ENCODE peak calls at places on chromosomes 12 and 14, in six cellular contexts. O is IMR-90, I is stomach, J is prostate gland, X is transverse colon, K is GM12878. N is an unnamed sample.

GRCh38 chr12:25558566-25558965 is 5.5 kb upstream of the LMNTD1 start:
- DNase-seq in X (no peak), K (no peak), I (no peak), J (no peak), O (peak; percentile 51), N (no peak)

GRCh38 chr12:39144613-39145061 is 239.2 kb upstream of the CPNE8 start:
- DNase-seq in O (no peak), X (no peak), I (no peak), J (no peak), K (no peak), N (no peak)

GRCh38 chr14:75277000-75277795 is 1.4 kb upstream of the FOS start:
- DNase-seq in J (peak; percentile 90), O (peak; percentile 89), K (no peak), X (peak; percentile 92), I (peak; percentile 90), N (no peak)

GRCh38 chr14:51547260-51547659 is 104.5 kb upstream of the FRMD6 start:
- DNase-seq in J (peak; percentile 36), K (no peak), I (no peak), X (peak; percentile 22), O (peak; percentile 100), N (peak; percentile 6)

GRCh38 chr12:109134186-109134917 is 18.0 kb downstream of the ACACB start:
- DNase-seq in O (no peak), I (peak; percentile 31), X (no peak), J (no peak), K (no peak), N (peak; percentile 59)

GRCh38 chr12:132547207-132547740 is 57.3 kb downstream of the FBRSL1 start:
- DNase-seq in I (no peak), K (no peak), J (no peak), X (no peak), O (no peak), N (no peak)

GRCh38 chr12:91009319-91009950 is 4.7 kb upstream of the EPYC start:
- DNase-seq in O (peak; percentile 41), X (no peak), I (no peak), K (peak; percentile 55), J (no peak), N (no peak)

GRCh38 chr12:85509857-85510256 is 229.8 kb downstream of the ALX1 start:
- DNase-seq in I (no peak), K (peak; percentile 30), O (no peak), J (no peak), X (no peak), N (no peak)

GRCh38 chr12:122227341-122227740 is 1.5 kb upstream of the DIABLO start:
- DNase-seq in X (no peak), I (no peak), O (no peak), K (no peak), J (no peak), N (no peak)

GRCh38 chr12:54998958-54999510 is 14.5 kb upstream of the TESPA1 start:
- DNase-seq in O (no peak), K (no peak), J (no peak), I (no peak), X (no peak), N (no peak)

GRCh38 chr14:89276424-89276975 is 140.5 kb downstream of the FOXN3 start:
- DNase-seq in X (peak; percentile 33), O (peak; percentile 76), J (no peak), I (no peak), K (peak; percentile 94), N (no peak)

GRCh38 chr12:96378319-96378718 is 21.9 kb downstream of the CDK17 start:
- DNase-seq in I (no peak), J (no peak), K (no peak), X (no peak), O (no peak), N (no peak)

GRCh38 chr14:52068741-52069616 is at the start of gene NID2:
- DNase-seq in K (no peak), O (peak; percentile 95), J (peak; percentile 30), I (peak; percentile 51), X (peak; percentile 82), N (no peak)

GRCh38 chr12:6068226-6068625 is 56.2 kb downstream of the VWF start:
- DNase-seq in K (no peak), I (no peak), J (no peak), O (no peak), X (no peak), N (no peak)

GRCh38 chr14:24032727-24033418 is 18.9 kb upstream of the CARMIL3 start:
- DNase-seq in J (no peak), K (no peak), I (peak; percentile 49), X (no peak), O (peak; percentile 79), N (no peak)

GRCh38 chr14:39467889-39468524 is 35.8 kb upstream of the FBXO33 start:
- DNase-seq in I (no peak), J (no peak), O (peak; percentile 43), X (no peak), K (no peak), N (no peak)

GRCh38 chr12:57611116-57611809 is at the start of gene ARHGEF25:
- DNase-seq in O (peak; percentile 53), K (no peak), J (peak; percentile 46), X (peak; percentile 73), I (peak; percentile 53), N (peak; percentile 89)

GRCh38 chr14:73829526-73830431 is 21.9 kb upstream of the PTGR2 start:
- DNase-seq in J (no peak), X (no peak), O (peak; percentile 76), K (peak; percentile 49), I (no peak), N (no peak)

GRCh38 chr14:61102549-61103466 is 121.8 kb downstream of the SLC38A6 start:
- DNase-seq in K (no peak), O (no peak), X (no peak), I (peak; percentile 54), J (peak; percentile 34), N (no peak)

GRCh38 chr14:104137297-104138097 is 890 bp upstream of the KIF26A start:
- DNase-seq in I (peak; percentile 70), X (peak; percentile 73), O (peak; percentile 4), J (no peak), K (no peak), N (peak; percentile 91)

GRCh38 chr12:47852096-47852571 is 32.4 kb upstream of the HDAC7 start:
- DNase-seq in K (no peak), J (no peak), I (no peak), X (no peak), O (no peak), N (no peak)
- TF ChIP-seq POLR2A in K (no peak), J (no peak), I (no peak), X (no peak), O (no peak), N (no peak)

GRCh38 chr12:117051380-117051779 is 47.8 kb downstream of the TESC start:
- DNase-seq in O (no peak), J (no peak), K (no peak), I (no peak), X (no peak), N (no peak)

GRCh38 chr12:117053597-117054201 is 45.5 kb downstream of the TESC start:
- DNase-seq in X (no peak), J (no peak), K (no peak), O (no peak), I (no peak), N (no peak)

GRCh38 chr12:117053050-117053400 is 46.2 kb downstream of the TESC start:
- DNase-seq in X (no peak), K (no peak), I (no peak), O (no peak), J (no peak), N (no peak)

GRCh38 chr12:117054279-117054678 is 44.9 kb downstream of the TESC start:
- DNase-seq in I (no peak), J (no peak), O (no peak), K (no peak), X (no peak), N (no peak)

GRCh38 chr12:117052386-117053049 is 46.7 kb downstream of the TESC start:
- DNase-seq in X (no peak), I (no peak), J (no peak), K (no peak), O (no peak), N (no peak)
- TF ChIP-seq POLR2A in X (no peak), I (no peak), J (no peak), K (no peak), O (no peak), N (no peak)

DNA sequence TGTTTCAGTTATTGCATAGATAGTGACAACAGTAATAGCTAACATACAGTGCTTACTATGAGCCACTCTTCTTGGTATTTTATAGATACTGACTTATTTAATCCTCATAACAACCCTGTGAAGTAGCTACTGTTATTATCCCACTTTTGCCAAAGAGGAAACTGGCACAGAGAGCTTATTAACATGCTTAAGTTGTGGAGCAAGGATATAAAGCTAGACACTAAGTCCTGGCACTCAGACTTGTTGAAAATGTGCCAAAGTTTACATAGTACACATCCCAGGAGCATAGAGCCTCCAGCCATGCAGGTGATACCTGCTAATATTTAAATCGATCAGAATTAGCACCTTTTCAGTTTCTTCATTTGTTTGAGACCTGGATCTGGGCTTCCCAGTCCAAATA is 41.8 kb downstream of the VEZT start:
- DNase-seq in I (no peak), K (no peak), J (peak; percentile 62), X (no peak), O (no peak), N (no peak)
- TF ChIP-seq POLR2A in I (no peak), K (no peak), J (no peak), X (no peak), O (no peak), N (no peak)

DNA sequence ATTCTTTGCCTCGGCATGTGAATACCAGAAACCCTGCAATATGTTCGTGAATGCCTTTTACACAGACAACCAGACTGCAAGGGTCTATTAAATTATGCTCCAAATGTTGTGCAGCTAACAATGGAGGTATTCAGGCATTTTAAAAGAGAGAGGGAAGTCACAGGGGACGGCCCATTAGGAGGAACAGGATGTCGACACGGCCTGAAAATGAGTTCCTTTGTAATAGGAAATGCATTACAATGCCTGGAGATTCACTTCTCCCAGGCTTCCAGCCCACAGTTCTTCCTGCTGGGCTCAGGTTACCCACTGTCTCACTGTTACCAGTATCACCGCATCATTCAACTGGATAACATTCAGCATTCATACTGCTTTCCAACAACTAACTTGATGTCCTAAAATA is 2.5 kb downstream of the DUSP6 start:
- DNase-seq in I (no peak), J (peak; percentile 53), X (peak; percentile 36), O (peak; percentile 81), K (no peak), N (peak; percentile 30)
- TF ChIP-seq POLR2A in I (no peak), J (peak; percentile 25), X (peak; percentile 42), O (no peak), K (no peak), N (no peak)

DNA sequence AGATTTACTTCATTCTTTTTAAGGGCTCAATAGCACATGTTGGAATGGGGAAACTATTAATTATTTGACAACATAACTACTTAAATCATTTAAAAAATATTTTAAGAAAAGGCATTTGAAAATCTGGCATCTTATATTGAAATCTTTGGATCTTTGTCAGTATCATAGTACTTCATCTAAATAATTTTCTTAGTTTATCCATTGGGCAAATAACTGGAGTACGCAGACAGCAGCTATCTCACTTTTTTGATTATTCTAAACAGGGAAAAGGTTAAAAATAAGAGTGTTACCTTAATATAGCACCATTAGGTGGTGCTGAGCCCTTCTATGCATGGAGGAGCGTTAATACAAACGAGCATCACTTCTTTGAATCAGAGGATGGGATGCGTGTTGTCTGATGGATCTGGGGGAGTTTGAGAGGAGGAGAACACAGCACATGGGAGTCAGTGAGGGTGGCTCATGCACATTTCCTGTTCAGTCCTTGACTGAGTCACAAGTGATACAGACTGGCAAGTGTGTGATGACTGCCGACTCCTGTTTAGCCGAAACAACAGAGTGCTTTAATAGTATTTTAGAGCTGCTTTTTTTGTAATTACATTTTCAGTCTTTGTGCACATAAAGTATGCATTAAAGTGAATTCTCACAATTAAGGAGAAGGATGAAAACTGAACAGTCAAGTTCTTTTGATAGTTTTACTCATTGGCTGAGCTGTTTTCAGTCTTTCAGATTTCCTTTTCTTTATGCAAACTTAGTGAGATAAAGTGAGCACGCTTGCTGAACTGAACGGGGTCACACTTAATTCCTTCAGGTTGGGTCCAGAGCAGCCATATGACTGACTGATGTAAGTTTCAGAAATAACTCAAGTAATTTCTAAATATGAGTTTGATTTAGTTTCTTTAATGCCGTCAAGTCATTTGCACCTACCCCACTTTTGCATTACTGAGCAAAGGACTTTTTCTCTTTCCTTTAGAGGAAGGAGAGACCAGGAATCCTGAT is 92.7 kb downstream of the DIP2B start:
- DNase-seq in J (no peak), K (peak; percentile 55), I (peak; percentile 39), X (no peak), O (peak; percentile 93), N (peak; percentile 82)
- TF ChIP-seq POLR2A in J (no peak), K (peak; percentile 62), I (no peak), X (no peak), O (peak; percentile 35), N (no peak)